ENCODE peak calls at places on chromosomes 6 and 20, in nine cellular contexts. O, Y, X, U, I, V, E, Z and Q are unnamed samples.

GRCh38 chr20:56581701-56582100 is 47.4 kb upstream of the TFAP2C start:
- DNase-seq in O (no peak), Y (no peak), X (no peak), U (peak; percentile 4), I (no peak), V (no peak), E (no peak), Z (no peak), Q (no peak)

GRCh38 chr6:42431877-42432276 is 19.8 kb downstream of the TRERF1 start:
- DNase-seq in O (no peak), Y (no peak), X (no peak), U (no peak), I (no peak), V (no peak), E (no peak), Z (no peak), Q (no peak)

GRCh38 chr6:160766657-160767018 is 64.6 kb downstream of the PLG start:
- DNase-seq in O (no peak), Y (no peak), X (no peak), U (no peak), I (no peak), V (no peak), E (no peak), Z (no peak), Q (no peak)

GRCh38 chr6:56364482-56365313 is 117.3 kb upstream of the COL21A1 start:
- DNase-seq in O (no peak), Y (no peak), X (peak; percentile 71), U (no peak), I (peak; percentile 87), V (no peak), E (no peak), Z (no peak), Q (no peak)

GRCh38 chr6:7939186-7939863 is 28.7 kb upstream of the TXNDC5 start:
- DNase-seq in O (no peak), Y (no peak), X (no peak), U (no peak), I (no peak), V (no peak), E (no peak), Z (no peak), Q (no peak)

GRCh38 chr20:45336530-45337366 is 11.5 kb downstream of the SDC4 start:
- DNase-seq in O (peak; percentile 85), Y (no peak), X (peak; percentile 70), U (peak; percentile 86), I (peak; percentile 95), V (no peak), E (peak; percentile 59), Z (no peak), Q (peak; percentile 88)

GRCh38 chr6:81326856-81327561 is 425.5 kb downstream of the TENT5A start:
- DNase-seq in O (no peak), Y (no peak), X (no peak), U (no peak), I (peak; percentile 88), V (no peak), E (no peak), Z (no peak), Q (no peak)

GRCh38 chr6:44535446-44535845 is 147.9 kb downstream of the CDC5L start:
- DNase-seq in O (no peak), Y (no peak), X (no peak), U (peak; percentile 21), I (no peak), V (peak; percentile 11), E (peak; percentile 30), Z (no peak), Q (peak; percentile 29)

GRCh38 chr6:16408766-16409165 is 170.4 kb downstream of the GMPR start:
- DNase-seq in O (no peak), Y (no peak), X (no peak), U (no peak), I (no peak), V (no peak), E (no peak), Z (no peak), Q (no peak)

GRCh38 chr6:87698618-87699017 is 3.4 kb downstream of the AKIRIN2 start:
- DNase-seq in O (no peak), Y (no peak), X (no peak), U (no peak), I (no peak), V (no peak), E (no peak), Z (no peak), Q (no peak)

GRCh38 chr20:46751856-46752255 is 42.4 kb downstream of the SLC2A10 start:
- DNase-seq in O (no peak), Y (no peak), X (peak; percentile 13), U (no peak), I (no peak), V (no peak), E (no peak), Z (no peak), Q (no peak)

GRCh38 chr6:102619585-102619984 is 1226.1 kb downstream of the GRIK2 start:
- DNase-seq in O (no peak), Y (no peak), X (no peak), U (no peak), I (no peak), V (no peak), E (no peak), Z (no peak), Q (no peak)

GRCh38 chr20:48298851-48299484 is 513.7 kb upstream of the SULF2 start:
- DNase-seq in O (no peak), Y (no peak), X (peak; percentile 93), U (no peak), I (peak; percentile 87), V (no peak), E (peak; percentile 81), Z (peak; percentile 6), Q (no peak)

GRCh38 chr20:40679119-40679637 is 9.9 kb downstream of the MAFB start:
- DNase-seq in O (no peak), Y (no peak), X (no peak), U (no peak), I (no peak), V (no peak), E (no peak), Z (no peak), Q (no peak)

GRCh38 chr20:53942121-53942816 is 128.1 kb downstream of the BCAS1 start:
- DNase-seq in O (no peak), Y (no peak), X (no peak), U (no peak), I (peak; percentile 45), V (no peak), E (no peak), Z (no peak), Q (no peak)

GRCh38 chr6:153965996-153966395 is 73.0 kb upstream of the OPRM1 start:
- DNase-seq in O (no peak), Y (no peak), X (peak; percentile 18), U (no peak), I (peak; percentile 49), V (no peak), E (no peak), Z (no peak), Q (no peak)

GRCh38 chr20:37624963-37625362 is 68.9 kb upstream of the CTNNBL1 start:
- DNase-seq in O (no peak), Y (no peak), X (no peak), U (no peak), I (no peak), V (no peak), E (no peak), Z (no peak), Q (no peak)

GRCh38 chr6:130362128-130362527 is 3.7 kb upstream of the TMEM200A start:
- DNase-seq in O (no peak), Y (no peak), X (no peak), U (no peak), I (no peak), V (no peak), E (no peak), Z (no peak), Q (no peak)

GRCh38 chr20:34639755-34640222 is 37.1 kb downstream of the PIGU start:
- DNase-seq in O (no peak), Y (no peak), X (no peak), U (no peak), I (no peak), V (no peak), E (no peak), Z (peak; percentile 56), Q (no peak)
- H3K36me3 ChIP-seq in O (no peaks in the 10 kb centered on the region), Y (peaks cover 12% of the 10 kb centered on the region), X (no peaks in the 10 kb centered on the region), U (no peaks in the 10 kb centered on the region), I (peaks cover 3% of the 10 kb centered on the region), V (peaks cover 24% of the 10 kb centered on the region), E (peaks cover 24% of the 10 kb centered on the region), Z (no peaks in the 10 kb centered on the region), Q (peaks cover 37% of the 10 kb centered on the region)

DNA sequence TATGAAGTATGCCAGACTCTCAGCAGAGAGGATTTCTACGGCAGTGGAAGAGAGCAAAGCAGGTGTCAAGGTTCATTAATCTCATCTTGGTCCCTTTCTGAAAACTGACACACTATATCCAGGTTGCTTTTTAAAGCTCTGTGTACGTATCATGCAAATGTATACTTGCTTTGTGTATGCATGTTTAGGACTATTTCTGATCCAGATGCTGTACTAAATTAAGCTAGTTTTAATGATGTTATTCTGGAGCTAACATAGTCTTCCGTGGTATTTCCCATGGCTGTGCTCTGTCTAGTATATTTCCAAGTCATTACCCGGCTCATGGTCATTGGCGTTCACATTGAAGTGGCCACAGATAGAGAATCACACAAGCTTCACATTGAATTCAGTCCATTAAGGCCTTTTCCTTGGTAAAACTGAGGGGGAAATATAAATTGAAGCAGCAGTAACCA is 59.1 kb upstream of the SNX9 start:
- DNase-seq in O (no peak), Y (no peak), X (no peak), U (no peak), I (no peak), V (no peak), E (no peak), Z (no peak), Q (no peak)
- H3K4me1 ChIP-seq in O (no peaks in the 10 kb centered on the region), Y (peaks cover 57% of the 10 kb centered on the region), X (peaks cover 33% of the 10 kb centered on the region), U (peaks cover 7% of the 10 kb centered on the region), I (peaks cover 41% of the 10 kb centered on the region), V (peaks cover 65% of the 10 kb centered on the region), E (peaks cover 57% of the 10 kb centered on the region), Z (peaks cover 23% of the 10 kb centered on the region), Q (peaks cover 38% of the 10 kb centered on the region)

DNA sequence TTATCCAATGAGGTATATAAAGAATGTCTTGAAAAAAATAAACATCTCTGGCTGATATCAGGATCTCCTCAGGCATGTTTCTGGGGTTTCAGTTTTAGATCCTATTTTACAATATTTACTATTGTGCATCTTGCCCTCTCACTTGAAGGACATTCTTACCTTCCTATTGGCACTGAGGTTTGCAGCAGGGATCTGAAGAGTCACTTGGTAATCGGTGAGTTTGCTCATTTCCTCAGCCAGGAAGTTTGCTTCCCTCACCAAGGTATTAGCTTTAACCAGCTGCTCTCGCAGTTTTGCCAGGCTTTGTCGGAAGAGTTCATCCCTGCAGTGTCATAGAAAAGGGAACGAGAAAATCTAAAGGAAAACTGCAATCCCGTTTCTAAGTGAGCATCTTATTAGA is 101.9 kb upstream of the NUP153 start:
- DNase-seq in O (no peak), Y (no peak), X (no peak), U (no peak), I (no peak), V (no peak), E (no peak), Z (no peak), Q (no peak)
- H3K27ac ChIP-seq in O (no peak overlapping the region), Y (no peak overlapping the region), X (no peak overlapping the region), U (no peak overlapping the region), I (no peak overlapping the region), V (no peak overlapping the region), E (no peak overlapping the region), Z (no peak overlapping the region), Q (no peak overlapping the region)

DNA sequence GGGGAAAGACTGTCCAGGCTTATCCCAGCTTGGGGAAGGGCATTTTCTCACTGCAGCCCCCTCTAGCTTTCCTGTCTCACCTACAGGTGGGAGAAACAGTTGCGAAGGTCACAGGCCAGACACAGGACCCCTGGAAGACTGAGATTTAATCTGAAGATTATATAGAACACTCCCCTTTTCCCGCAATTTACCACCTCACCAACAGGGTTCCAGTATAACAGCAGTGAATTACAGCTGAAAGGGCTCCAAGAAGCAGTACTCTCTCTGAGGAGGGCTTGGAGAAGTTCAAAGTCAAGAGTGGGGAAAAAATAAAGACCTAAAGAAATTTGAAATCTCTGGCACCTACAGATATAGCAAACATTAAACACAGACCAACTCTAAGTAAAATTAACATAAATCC is 111.9 kb downstream of the ANKRD60 start:
- DNase-seq in O (no peak), Y (no peak), X (no peak), U (no peak), I (no peak), V (no peak), E (peak; percentile 17), Z (no peak), Q (no peak)
- H3K36me3 ChIP-seq in O (no peaks in the 10 kb centered on the region), Y (no peaks in the 10 kb centered on the region), X (no peaks in the 10 kb centered on the region), U (no peaks in the 10 kb centered on the region), I (no peaks in the 10 kb centered on the region), V (no peaks in the 10 kb centered on the region), E (no peaks in the 10 kb centered on the region), Z (no peaks in the 10 kb centered on the region), Q (no peaks in the 10 kb centered on the region)